ENCODE peak calls at places on chromosome 17, in seven cellular contexts. F is mesothelial cell of epicardium; P is amniotic stem cell; K is dorsolateral prefrontal cortex; R is naive B cell; E is CD4-positive, CD25-positive, alpha-beta regulatory T cell; T is coronary artery. L is an unnamed sample.

GRCh38 chr17:42843358-42843934 is 934 bp upstream of the AOC2 start:
- DNase-seq in F (no peak), P (peak; percentile 4), K (no peak), R (peak; percentile 27), E (peak; percentile 18), T (no peak), L (no peak)

GRCh38 chr17:9206989-9207317 is 185.6 kb downstream of the NTN1 start:
- DNase-seq in F (no peak), P (no peak), K (no peak), R (no peak), E (no peak), T (no peak), L (no peak)

GRCh38 chr17:36999475-36999874 is 50.7 kb downstream of the AATF start:
- DNase-seq in F (no peak), P (no peak), K (no peak), R (no peak), E (no peak), T (no peak), L (no peak)

GRCh38 chr17:22694362-22695227 is 1002.3 kb downstream of the KCNJ18 start:
- DNase-seq in F (no peak), P (no peak), K (no peak), R (no peak), E (no peak), T (no peak), L (no peak)

GRCh38 chr17:20293501-20293900 is 173.8 kb downstream of the LGALS9B start:
- DNase-seq in F (no peak), P (no peak), K (no peak), R (no peak), E (no peak), T (no peak), L (no peak)

GRCh38 chr17:1896243-1897163 is 66.7 kb downstream of the RPA1 start:
- DNase-seq in F (no peak), P (no peak), K (no peak), R (no peak), E (no peak), T (no peak), L (no peak)

GRCh38 chr17:1999557-2000251 is 25.4 kb downstream of the RTN4RL1 start:
- DNase-seq in F (no peak), P (no peak), K (no peak), R (no peak), E (no peak), T (peak; percentile 82), L (peak; percentile 64)

GRCh38 chr17:14336418-14336817 is 35.5 kb downstream of the HS3ST3B1 start:
- DNase-seq in F (no peak), P (no peak), K (no peak), R (no peak), E (no peak), T (no peak), L (no peak)

GRCh38 chr17:77606865-77607210 is 351.7 kb upstream of the TNRC6C start:
- DNase-seq in F (no peak), P (no peak), K (peak; percentile 22), R (no peak), E (no peak), T (no peak), L (no peak)

GRCh38 chr17:35900693-35901487 is 20.7 kb upstream of the CCL5 start:
- DNase-seq in F (no peak), P (no peak), K (no peak), R (no peak), E (no peak), T (no peak), L (no peak)

GRCh38 chr17:48757524-48757961 is 29.0 kb upstream of the HOXB13 start:
- DNase-seq in F (no peak), P (no peak), K (no peak), R (no peak), E (no peak), T (no peak), L (no peak)

GRCh38 chr17:27390540-27390939 is 65.7 kb upstream of the KSR1 start:
- DNase-seq in F (no peak), P (no peak), K (peak; percentile 36), R (no peak), E (no peak), T (no peak), L (no peak)

GRCh38 chr17:67491009-67491677 is 114.1 kb downstream of the PITPNC1 start:
- DNase-seq in F (no peak), P (peak; percentile 90), K (peak; percentile 79), R (no peak), E (no peak), T (peak; percentile 92), L (peak; percentile 100)

GRCh38 chr17:11737290-11737679 is 139.0 kb downstream of the DNAH9 start:
- DNase-seq in F (no peak), P (no peak), K (no peak), R (no peak), E (no peak), T (no peak), L (no peak)

GRCh38 chr17:40341808-40342574 is 22.5 kb downstream of the GJD3 start:
- DNase-seq in F (peak; percentile 78), P (no peak), K (no peak), R (peak; percentile 57), E (no peak), T (peak; percentile 92), L (no peak)

GRCh38 chr17:76404976-76405563 is 20.7 kb downstream of the SPHK1 start:
- DNase-seq in F (no peak), P (no peak), K (no peak), R (no peak), E (no peak), T (peak; percentile 73), L (no peak)

GRCh38 chr17:64051153-64051552 is 30.7 kb upstream of the ICAM2 start:
- DNase-seq in F (no peak), P (no peak), K (no peak), R (no peak), E (peak; percentile 82), T (no peak), L (no peak)

GRCh38 chr17:11582217-11582616 is 16.1 kb upstream of the DNAH9 start:
- DNase-seq in F (no peak), P (no peak), K (no peak), R (no peak), E (no peak), T (no peak), L (no peak)

GRCh38 chr17:41504126-41504977 is 1.1 kb downstream of the KRT13 start:
- DNase-seq in F (no peak), P (no peak), K (no peak), R (no peak), E (no peak), T (no peak), L (no peak)

GRCh38 chr17:12883472-12883871 is 94.2 kb downstream of the ARHGAP44 start:
- DNase-seq in F (no peak), P (no peak), K (no peak), R (no peak), E (no peak), T (no peak), L (no peak)

GRCh38 chr17:5893741-5894140 is 176.4 kb upstream of the WSCD1 start:
- DNase-seq in F (no peak), P (no peak), K (no peak), R (no peak), E (no peak), T (no peak), L (no peak)

GRCh38 chr17:81957691-81958432 is 3.1 kb downstream of the NOTUM start:
- DNase-seq in F (no peak), P (no peak), K (no peak), R (no peak), E (no peak), T (no peak), L (no peak)

GRCh38 chr17:4004517-4005295 is 40.5 kb upstream of the ATP2A3 start:
- DNase-seq in F (no peak), P (no peak), K (no peak), R (peak; percentile 70), E (peak; percentile 55), T (no peak), L (no peak)

GRCh38 chr17:151886-152859 is 14.8 kb downstream of the SCGB1C2 start:
- DNase-seq in F (no peak), P (no peak), K (no peak), R (no peak), E (no peak), T (no peak), L (no peak)

GRCh38 chr17:59827721-59828477 is 64.8 kb downstream of the TUBD1 start:
- DNase-seq in F (no peak), P (no peak), K (no peak), R (no peak), E (peak; percentile 37), T (no peak), L (no peak)

GRCh38 chr17:56142325-56142724 is 10.9 kb upstream of the ANKFN1 start:
- DNase-seq in F (no peak), P (peak; percentile 49), K (no peak), R (no peak), E (no peak), T (no peak), L (no peak)

GRCh38 chr17:42653179-42654124 is 5.6 kb upstream of the TUBG2 start:
- DNase-seq in F (no peak), P (peak; percentile 38), K (no peak), R (no peak), E (no peak), T (peak; percentile 82), L (no peak)

GRCh38 chr17:61872099-61872498 is 8.8 kb upstream of the BRIP1 start:
- DNase-seq in F (no peak), P (no peak), K (no peak), R (no peak), E (no peak), T (no peak), L (no peak)

GRCh38 chr17:7428557-7428956 is at the start of gene SPEM3:
- DNase-seq in F (no peak), P (no peak), K (no peak), R (no peak), E (no peak), T (no peak), L (no peak)

GRCh38 chr17:31722251-31723056 is 136.6 kb downstream of the COPRS start:
- DNase-seq in F (no peak), P (no peak), K (no peak), R (no peak), E (no peak), T (no peak), L (no peak)

GRCh38 chr17:29004081-29004692 is 1.6 kb downstream of the SEZ6 start:
- DNase-seq in F (no peak), P (no peak), K (peak; percentile 45), R (no peak), E (no peak), T (no peak), L (no peak)

GRCh38 chr17:76735586-76736348 is 1.4 kb downstream of the SRSF2 start:
- DNase-seq in F (no peak), P (no peak), K (no peak), R (no peak), E (no peak), T (no peak), L (no peak)

GRCh38 chr17:83075270-83075880 is 4.0 kb upstream of the METRNL start:
- DNase-seq in F (no peak), P (no peak), K (no peak), R (no peak), E (no peak), T (no peak), L (no peak)

GRCh38 chr17:38707678-38708351 is 2.7 kb downstream of the MLLT6 start:
- DNase-seq in F (no peak), P (no peak), K (no peak), R (no peak), E (no peak), T (no peak), L (no peak)

GRCh38 chr17:70794757-70795156 is 625.4 kb downstream of the KCNJ2 start:
- DNase-seq in F (no peak), P (no peak), K (no peak), R (no peak), E (no peak), T (no peak), L (no peak)

GRCh38 chr17:39563476-39563875 is 44.2 kb downstream of the NEUROD2 start:
- DNase-seq in F (no peak), P (no peak), K (no peak), R (no peak), E (no peak), T (no peak), L (no peak)

GRCh38 chr17:81630274-81630673 is 6.6 kb downstream of the NPLOC4 start:
- DNase-seq in F (no peak), P (no peak), K (no peak), R (no peak), E (no peak), T (no peak), L (no peak)

GRCh38 chr17:39404542-39405378 is 3.3 kb upstream of the FBXL20 start:
- DNase-seq in F (no peak), P (peak; percentile 71), K (no peak), R (no peak), E (no peak), T (no peak), L (no peak)